ENCODE peak calls at places on chromosomes 4 and X, in eight cellular contexts. Q is DMS79 treated with DMSO at 0.1 percent for 48 hours; N is lower leg skin; B is AG08395; K is stimulated activated naive B cell treated with anti-CD40 and anti-IgM and Interleukin-4, amounts not matched to agents 10 μg/mL and 1 μg/mL and 100 μg/mL, for 72 hours; R is colonic mucosa; Z is NB4; C is effector memory CD4-positive, alpha-beta T cell. V is an unnamed sample.

GRCh38 chr4:88743696-88744095 is 46.1 kb upstream of the NAP1L5 start:
- DNase-seq in Z (no peak), C (no peak), N (no peak), K (no peak), B (peak), Q (no peak), R (no peak), V (no peak)

GRCh38 chrX:94961730-94962129 is 1287.7 kb downstream of the FAM133A start:
- DNase-seq in Z (no peak), N (no peak), K (no peak), B (no peak), C (no peak), Q (no peak), R (no peak), V (no peak)

GRCh38 chrX:15310117-15310516 is 5.3 kb downstream of the ASB11 start:
- DNase-seq in Z (no peak), K (no peak), N (no peak), Q (peak), R (no peak), C (no peak), B (peak), V (no peak)

GRCh38 chr4:98573791-98574190 is 84.6 kb downstream of the TSPAN5 start:
- DNase-seq in R (no peak), Z (no peak), Q (no peak), N (no peak), K (no peak), C (no peak), B (no peak), V (no peak)

GRCh38 chr4:52838729-52839722 is 23.1 kb upstream of the RASL11B start:
- DNase-seq in N (no peak), K (no peak), C (no peak), Z (no peak), B (no peak), R (no peak), Q (no peak), V (no peak)

GRCh38 chrX:101493225-101493624 is 8.0 kb downstream of the ARMCX4 start:
- DNase-seq in N (no peak), R (no peak), K (no peak), Q (no peak), C (no peak), Z (no peak), B (no peak), V (no peak)

GRCh38 chrX:23904096-23904495 is 3.6 kb downstream of the APOO start:
- DNase-seq in K (no peak), R (no peak), N (no peak), B (peak), Z (no peak), Q (no peak), C (no peak), V (no peak)

GRCh38 chrX:24216827-24217226 is 67.3 kb downstream of the ZFX start:
- DNase-seq in N (no peak), Q (no peak), K (no peak), Z (no peak), B (no peak), R (no peak), C (no peak), V (no peak)

GRCh38 chr4:76634239-76634638 is 199.2 kb downstream of the SHROOM3 start:
- DNase-seq in K (no peak), C (no peak), Z (no peak), N (no peak), B (peak), Q (no peak), R (no peak), V (no peak)

GRCh38 chr4:48991357-48991756 is 5.3 kb downstream of the CWH43 start:
- DNase-seq in N (no peak), C (no peak), R (peak), K (no peak), Z (no peak), B (no peak), Q (no peak), V (no peak)

GRCh38 chr4:159227984-159228383 is 125.1 kb downstream of the RAPGEF2 start:
- DNase-seq in Z (no peak), C (no peak), N (peak), Q (no peak), R (peak), B (peak), K (no peak), V (no peak)

GRCh38 chr4:52853351-52853750 is 8.8 kb upstream of the RASL11B start:
- DNase-seq in C (no peak), Z (peak), B (peak), Q (no peak), R (no peak), N (no peak), K (no peak), V (no peak)

GRCh38 chr4:3827616-3828492 is 61.7 kb downstream of the ADRA2C start:
- DNase-seq in C (no peak), Q (peak), B (peak), N (peak), R (peak), Z (no peak), K (no peak), V (peak)

GRCh38 chrX:15299945-15300851 is 15.2 kb downstream of the ASB11 start:
- DNase-seq in K (no peak), B (peak), C (no peak), Z (peak), R (no peak), N (no peak), Q (peak), V (no peak)